ENCODE peak calls at places on chromosomes 7 and 10, in four cellular contexts. A, S, J and B are unnamed samples.

GRCh38 chr7:37916017-37916672 is 472 bp downstream of the SFRP4 start:
- DNase-seq in J (peak; percentile 14), A (no peak), S (no peak), B (peak; percentile 59)

GRCh38 chr7:155669717-155670505 is 25.4 kb downstream of the RBM33 start:
- DNase-seq in S (no peak), J (peak; percentile 19), A (no peak), B (no peak)

GRCh38 chr7:132117181-132117580 is 459.1 kb downstream of the PLXNA4 start:
- DNase-seq in J (no peak), A (peak; percentile 70), S (no peak), B (no peak)

GRCh38 chr7:31122649-31123058 is 70.5 kb downstream of the ADCYAP1R1 start:
- DNase-seq in S (no peak), J (peak; percentile 75), A (peak; percentile 42), B (peak; percentile 72)

GRCh38 chr7:59986-60675 is 132.2 kb upstream of the FAM20C start:
- DNase-seq in S (no peak), J (no peak), A (no peak), B (no peak)

GRCh38 chr7:104299777-104300176 is 28.6 kb upstream of the LHFPL3 start:
- DNase-seq in A (no peak), S (no peak), J (no peak), B (no peak)

GRCh38 chr10:81116201-81116600 is 578.5 kb downstream of the SH2D4B start:
- DNase-seq in S (no peak), J (no peak), A (peak; percentile 29), B (no peak)

GRCh38 chr7:12256025-12256570 is 45.0 kb downstream of the TMEM106B start:
- DNase-seq in J (no peak), S (no peak), A (no peak), B (no peak)

GRCh38 chr7:113819474-113819873 is 99.3 kb downstream of the PPP1R3A start:
- DNase-seq in A (no peak), J (no peak), S (no peak), B (no peak)

GRCh38 chr7:144006029-144006428 is 5.9 kb downstream of the OR6B1 start:
- DNase-seq in J (no peak), A (no peak), S (no peak), B (no peak)